ENCODE peak calls at places on chromosomes 6 and 20, in six cellular contexts. U is GM12878, X is A549, H is upper lobe of left lung, K is HepG2, V is K562. A is an unnamed sample.

GRCh38 chr6:79617521-79617941 is 13.6 kb upstream of the SH3BGRL2 start:
- ATAC-seq in H (no peak), V (no peak), U (no peak), X (no peak), K (peak), A (no peak)

GRCh38 chr20:62567246-62568044 is 74.9 kb upstream of the SLCO4A1 start:
- ATAC-seq in V (no peak), U (no peak), H (no peak), X (peak), K (peak), A (no peak)

GRCh38 chr6:41878246-41878645 is 16.9 kb downstream of the USP49 start:
- ATAC-seq in U (no peak), K (no peak), X (no peak), H (no peak), V (no peak), A (no peak)

GRCh38 chr20:57589123-57589727 is 28.3 kb downstream of the PCK1 start:
- ATAC-seq in K (no peak), V (no peak), X (no peak), U (no peak), H (no peak), A (no peak)

GRCh38 chr20:16061394-16061793 is 511.9 kb downstream of the KIF16B start:
- ATAC-seq in H (no peak), K (no peak), X (no peak), V (no peak), U (no peak), A (no peak)

GRCh38 chr6:160739955-160740354 is 37.9 kb downstream of the PLG start:
- ATAC-seq in U (no peak), X (no peak), H (no peak), V (no peak), K (no peak), A (no peak)

GRCh38 chr6:166619912-166620311 is 7.1 kb downstream of the RPS6KA2 start:
- ATAC-seq in V (no peak), H (peak), X (no peak), U (no peak), K (no peak), A (peak)

GRCh38 chr20:20498081-20498861 is 130.4 kb downstream of the INSM1 start:
- ATAC-seq in X (no peak), K (no peak), U (no peak), H (no peak), V (no peak), A (no peak)

GRCh38 chr6:83182114-83182513 is 11.0 kb downstream of the PGM3 start:
- ATAC-seq in H (no peak), U (no peak), X (no peak), K (no peak), V (no peak), A (no peak)
- H3K4me3 ChIP-seq in H (no peak), U (no peak), X (no peak), K (no peak), V (no peak), A (no peak)

DNA sequence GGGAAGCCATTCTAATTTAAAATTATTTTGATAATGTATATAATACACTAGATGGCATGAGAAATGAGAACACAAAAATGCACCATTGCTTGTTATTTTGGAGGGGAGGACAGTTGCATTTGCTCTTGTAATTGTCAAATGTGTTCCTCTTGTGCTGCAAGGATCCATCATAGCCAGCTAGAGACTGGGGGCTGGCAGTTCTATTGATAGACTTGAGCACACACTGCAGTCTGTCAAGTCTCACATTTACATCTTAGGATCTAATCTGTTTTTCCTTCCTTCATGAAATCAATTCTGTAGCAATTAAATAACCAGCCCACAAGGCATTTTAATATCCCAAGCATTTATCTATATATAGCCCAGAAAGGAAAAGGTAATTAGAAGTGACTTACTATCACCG is 143.1 kb upstream of the STXBP5 start:
- ATAC-seq in K (no peak), X (no peak), H (no peak), V (no peak), U (no peak), A (no peak)
- TF ChIP-seq EP300 in K (no peak), X (no peak), H (no peak), V (no peak), U (no peak), A (no peak)

GRCh38 chr20:60232380-60232779 is 274.2 kb downstream of the CDH26 start:
- ATAC-seq in X (no peak), V (no peak), K (no peak), U (no peak), H (no peak), A (no peak)

GRCh38 chr20:60228255-60228654 is 270.0 kb downstream of the CDH26 start:
- ATAC-seq in H (no peak), V (no peak), K (no peak), X (no peak), U (no peak), A (no peak)

GRCh38 chr20:60237981-60238380 is 279.8 kb downstream of the CDH26 start:
- ATAC-seq in V (no peak), X (no peak), U (no peak), K (no peak), H (no peak), A (no peak)

GRCh38 chr20:60236613-60237012 is 278.4 kb downstream of the CDH26 start:
- ATAC-seq in X (no peak), H (no peak), U (no peak), K (no peak), V (no peak), A (no peak)

DNA sequence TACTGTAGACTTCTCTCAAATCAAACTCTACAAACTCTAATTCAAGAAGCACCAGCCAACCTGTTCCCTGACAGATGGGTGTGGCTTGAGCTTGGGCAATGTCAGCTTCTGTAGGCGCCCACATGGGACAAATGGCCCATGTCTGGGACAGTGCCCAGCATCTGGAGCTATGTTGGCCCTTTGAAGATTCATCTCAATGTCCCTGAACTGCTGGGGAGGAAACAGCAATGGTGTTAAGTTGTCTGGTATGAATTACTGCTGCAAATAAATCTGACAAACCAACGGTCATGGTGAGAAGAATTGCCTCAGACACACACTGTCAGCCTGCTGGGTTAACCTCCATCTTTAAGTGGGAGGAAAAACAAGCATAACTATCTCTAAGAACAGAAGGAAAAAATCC is 274.8 kb downstream of the CDH26 start:
- ATAC-seq in H (no peak), X (no peak), V (no peak), K (no peak), U (no peak), A (no peak)
- TF ChIP-seq CTCF in H (no peak), X (no peak), V (no peak), K (no peak), U (no peak), A (no peak)

DNA sequence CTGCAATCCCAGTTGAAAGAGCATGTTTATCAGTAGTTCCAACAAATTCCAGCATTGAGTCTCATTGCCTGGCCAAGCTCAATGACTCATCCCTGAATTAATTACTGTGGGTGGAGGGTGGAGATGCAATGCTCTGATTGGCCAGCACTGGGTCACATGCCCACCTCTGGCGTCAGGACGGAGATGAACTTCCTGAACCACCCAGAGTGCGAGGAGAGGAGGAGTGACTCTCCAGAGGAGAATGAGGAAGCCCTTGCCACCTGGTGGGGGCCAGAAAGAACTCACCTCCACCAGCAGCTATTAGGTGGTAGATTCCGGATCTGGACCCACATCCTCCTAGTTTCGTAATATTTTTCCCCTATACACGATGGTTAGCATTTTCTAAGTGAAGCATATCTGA is 283.9 kb downstream of the TBC1D7 start:
- ATAC-seq in H (no peak), V (peak), U (no peak), K (no peak), X (peak), A (no peak)
- H3K4me3 ChIP-seq in H (no peak), V (no peak), U (no peak), K (no peak), X (no peak), A (no peak)

DNA sequence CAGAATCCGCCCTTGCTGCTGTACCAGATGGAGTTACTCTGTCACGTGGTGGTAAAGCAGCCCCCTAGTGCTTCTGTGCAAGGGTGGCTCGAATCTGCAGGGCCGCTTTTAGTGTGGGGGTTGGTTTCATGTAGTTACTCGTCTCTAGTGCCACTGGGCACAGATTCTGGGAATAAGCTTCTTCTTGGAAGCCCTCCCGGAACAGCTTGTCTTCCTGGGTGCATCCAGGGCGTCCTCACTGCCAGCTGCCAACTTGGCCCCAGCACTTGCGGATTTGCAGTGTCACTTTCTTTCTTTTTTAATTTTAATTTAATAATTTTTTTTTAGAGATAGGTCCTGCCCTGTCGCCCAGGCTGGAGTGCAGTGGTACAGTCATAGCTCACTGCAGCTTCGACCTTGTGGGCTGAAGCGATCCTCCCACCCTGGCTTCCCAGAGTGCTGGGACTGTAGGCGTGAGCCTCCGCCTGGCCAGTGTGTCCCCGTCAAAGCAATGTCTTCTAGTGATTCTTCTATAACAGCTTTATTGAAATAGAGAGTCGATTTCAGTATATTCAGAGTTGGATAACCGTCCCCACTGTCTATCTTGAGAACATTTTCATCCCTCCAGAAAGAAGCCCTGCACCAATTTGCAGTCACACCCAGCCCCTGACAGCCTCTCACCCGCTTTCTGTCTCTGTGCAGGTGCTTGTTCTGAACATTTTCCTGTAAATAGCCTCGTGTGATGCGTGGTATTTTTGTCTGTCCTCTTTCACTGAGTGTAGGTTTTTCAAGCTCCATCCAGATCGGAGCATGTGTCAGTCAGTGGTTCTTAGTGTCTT is 25.9 kb downstream of the PYGB start:
- ATAC-seq in U (no peak), K (no peak), X (no peak), H (no peak), V (no peak), A (peak)
- TF ChIP-seq EP300 in U (no peak), K (no peak), X (no peak), H (no peak), V (no peak), A (no peak)

GRCh38 chr20:56247954-56248782 is at the start of gene MC3R:
- ATAC-seq in X (peak), H (no peak), V (peak), U (peak), K (peak), A (no peak)
- TF ChIP-seq CTCF in X (peak), H (peak), V (peak), U (peak), K (peak), A (no peak)

DNA sequence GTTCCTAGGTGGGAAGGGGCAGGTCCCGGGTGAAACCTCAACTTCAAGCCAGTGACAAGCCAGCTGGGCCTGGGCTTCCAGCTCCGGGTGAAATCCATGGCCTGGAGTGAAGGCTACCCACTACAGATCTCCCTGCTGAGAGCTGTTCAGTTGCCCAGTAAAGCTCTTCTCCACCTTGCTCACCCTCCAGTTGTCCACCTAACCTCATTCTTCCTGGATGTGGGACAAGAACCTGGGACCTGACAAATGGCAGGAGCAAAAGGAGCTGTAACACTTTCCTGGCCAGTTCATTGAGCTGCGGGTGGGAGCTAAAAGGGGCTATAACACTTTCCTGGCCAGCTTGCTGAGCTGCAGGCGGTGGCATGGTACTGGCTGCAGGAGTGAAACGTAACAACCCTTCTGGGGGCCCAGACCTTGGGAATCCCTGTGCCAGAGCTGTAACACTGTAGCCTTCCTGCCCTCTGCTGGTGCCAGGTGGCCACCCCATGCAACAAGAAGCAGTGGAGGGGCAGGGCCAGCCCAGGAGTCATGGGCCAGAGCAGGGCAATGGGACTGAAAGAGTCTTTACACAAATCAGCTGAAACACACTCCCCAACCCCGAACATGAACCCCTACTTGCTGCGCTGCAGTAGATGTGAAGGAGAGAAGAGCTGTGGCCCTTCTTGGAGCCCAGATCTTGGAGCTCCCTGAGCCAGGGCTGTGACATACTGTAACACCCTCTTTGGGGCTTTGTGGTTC is 3.6 kb upstream of the HINT3 start:
- ATAC-seq in K (peak), V (no peak), H (no peak), U (peak), X (peak), A (no peak)
- H3K4me3 ChIP-seq in K (no peak), V (no peak), H (no peak), U (no peak), X (no peak), A (no peak)

DNA sequence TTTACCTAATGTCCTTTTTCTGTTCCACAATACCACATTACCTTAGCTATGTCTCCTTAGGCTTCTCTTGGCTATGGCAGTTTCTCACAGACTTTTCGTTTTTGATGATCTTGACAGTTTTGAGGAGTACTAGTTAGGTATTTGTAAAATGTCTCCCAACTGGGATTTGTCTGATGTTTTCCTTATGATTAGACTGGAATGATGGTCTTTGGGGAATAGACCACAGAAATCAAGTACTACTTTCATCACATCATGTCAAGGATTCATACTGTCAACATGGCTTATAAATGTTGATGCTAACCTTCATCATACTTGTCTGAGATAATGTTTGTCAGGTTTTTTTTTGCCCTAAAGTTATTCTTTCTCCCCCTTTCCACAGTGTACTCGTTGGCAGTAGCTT is 78.2 kb upstream of the FOXO3 start:
- ATAC-seq in K (no peak), V (no peak), H (no peak), U (no peak), X (no peak), A (no peak)
- TF ChIP-seq EP300 in K (no peak), V (no peak), H (no peak), U (no peak), X (no peak), A (no peak)

A was measured in gastroesophageal sphincter.